ENCODE peak calls at places on chromosome 3, in ten cellular contexts. J is brain microvascular endothelial cell, S is left ventricle myocardium inferior, E is SK-N-SH, R is heart left ventricle, A is colonic mucosa, T is heart right ventricle, F is esophagus muscularis mucosa, V is psoas muscle, X is WERI-Rb-1. Y is an unnamed sample. For H3K36me3, the result is how much of the 10 kb centered on the place peaks cover.

GRCh38 chr3:42764561-42765295 is 8.3 kb downstream of the CCDC13 start:
- DNase-seq in F (no peak), T (no peak), E (no peak), X (no peak), J (no peak), V (no peak), S (no peak), A (peak), R (no peak), Y (no peak)

GRCh38 chr3:14127516-14128161 is 2.8 kb downstream of the TMEM43 start:
- DNase-seq in S (no peak), F (no peak), R (no peak), X (no peak), T (no peak), A (no peak), V (no peak), E (no peak), J (no peak), Y (no peak)

GRCh38 chr3:194900886-194901522 is 215.3 kb downstream of the FAM43A start:
- DNase-seq in F (peak), A (no peak), T (no peak), J (no peak), S (no peak), X (peak), V (no peak), R (no peak), E (no peak), Y (no peak)

GRCh38 chr3:71258116-71258515 is 325.4 kb downstream of the FOXP1 start:
- DNase-seq in J (peak), R (no peak), X (no peak), A (no peak), T (no peak), F (no peak), V (no peak), S (no peak), E (no peak), Y (no peak)

GRCh38 chr3:126557415-126557745 is 1.4 kb downstream of the C3orf22 start:
- DNase-seq in J (no peak), E (peak), R (no peak), V (no peak), T (no peak), A (peak), F (peak), X (peak), S (no peak), Y (no peak)

GRCh38 chr3:187967982-187968381 is 186.0 kb upstream of the LPP start:
- DNase-seq in J (no peak), S (no peak), T (no peak), R (no peak), F (no peak), X (no peak), A (no peak), E (no peak), V (no peak), Y (no peak)

GRCh38 chr3:13866406-13866965 is 13.4 kb downstream of the WNT7A start:
- DNase-seq in X (no peak), T (no peak), R (no peak), F (no peak), S (no peak), J (no peak), E (no peak), A (no peak), V (no peak), Y (no peak)

GRCh38 chr3:142614059-142614626 is 17.9 kb downstream of the PLS1 start:
- DNase-seq in F (no peak), J (no peak), X (no peak), R (no peak), S (no peak), E (no peak), A (no peak), V (no peak), T (no peak), Y (no peak)

GRCh38 chr3:142210144-142210543 is 15.2 kb downstream of the GK5 start:
- DNase-seq in E (no peak), X (no peak), F (no peak), T (no peak), R (no peak), S (no peak), A (no peak), J (no peak), V (no peak), Y (no peak)

GRCh38 chr3:110420158-110420641 is 651.4 kb upstream of the NECTIN3 start:
- DNase-seq in J (peak), E (no peak), V (no peak), X (no peak), T (no peak), A (no peak), F (no peak), S (no peak), R (no peak), Y (no peak)

GRCh38 chr3:194824676-194825075 is 139.0 kb downstream of the FAM43A start:
- DNase-seq in E (no peak), R (peak), X (no peak), F (no peak), T (peak), J (peak), V (peak), S (peak), A (no peak), Y (no peak)

GRCh38 chr3:48467110-48467454 is 20.5 kb downstream of the ATRIP start:
- DNase-seq in T (no peak), R (no peak), J (no peak), V (no peak), A (no peak), F (no peak), S (no peak), E (peak), X (no peak), Y (no peak)

GRCh38 chr3:44887101-44887500 is 12.7 kb downstream of the TGM4 start:
- DNase-seq in S (no peak), J (no peak), X (no peak), F (no peak), A (no peak), V (no peak), E (no peak), T (no peak), R (no peak), Y (no peak)

GRCh38 chr3:171266034-171266805 is 194.0 kb downstream of the TNIK start:
- DNase-seq in F (no peak), T (no peak), S (no peak), A (no peak), V (no peak), X (no peak), R (no peak), J (no peak), E (no peak), Y (no peak)

GRCh38 chr3:115989927-115990326 is 366.6 kb downstream of the GAP43 start:
- DNase-seq in S (no peak), F (no peak), R (no peak), E (no peak), T (no peak), A (no peak), J (peak), X (no peak), V (no peak), Y (no peak)

DNA sequence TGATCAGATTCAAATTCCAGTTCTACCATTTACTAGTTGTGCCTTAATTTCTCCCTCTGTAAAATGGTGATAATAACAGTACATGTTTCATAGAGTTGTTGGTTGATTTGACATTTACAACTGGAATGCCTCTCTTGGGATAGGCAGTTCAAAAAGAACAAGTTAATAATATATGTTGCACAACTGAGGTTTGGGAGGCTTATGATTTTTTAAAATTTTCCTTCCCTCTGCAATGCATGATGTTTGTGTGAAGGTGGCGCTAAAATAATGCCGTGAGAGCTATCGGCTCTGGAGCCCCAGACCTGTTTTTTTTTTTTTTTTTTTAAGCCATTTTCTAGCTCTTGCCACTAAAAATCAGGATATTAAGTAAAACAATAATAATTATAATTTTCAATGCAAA is 18.6 kb downstream of the DNAJB11 start:
- DNase-seq in R (no peak), X (no peak), J (no peak), T (no peak), V (no peak), F (no peak), S (no peak), E (no peak), A (no peak), Y (no peak)
- TF ChIP-seq CTCF in R (peak), X (peak), J (peak), T (peak), V (no peak), F (no peak), S (peak), E (peak), A (peak), Y (peak)

DNA sequence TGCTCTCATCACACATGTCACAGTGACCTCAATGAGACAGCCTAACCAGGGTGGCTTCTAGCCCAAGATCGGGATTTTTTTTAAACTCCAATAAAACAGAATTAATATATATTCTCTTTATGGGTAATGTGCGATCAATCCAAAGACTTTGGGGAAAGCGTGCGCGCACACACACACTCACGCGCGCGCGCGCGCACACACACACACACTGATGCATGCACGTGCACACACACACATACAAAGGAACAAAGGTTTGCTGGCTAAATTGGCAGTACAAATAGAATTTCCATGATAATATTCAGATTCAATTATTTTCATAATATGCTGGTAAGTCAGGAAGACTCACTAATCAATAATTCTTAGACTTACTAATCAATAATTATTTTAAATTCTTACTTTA is 19.3 kb downstream of the IL17RD start:
- DNase-seq in T (no peak), A (no peak), F (no peak), V (no peak), S (no peak), J (no peak), E (no peak), X (no peak), R (no peak), Y (no peak)
- H3K4me3 ChIP-seq in T (no peak), A (no peak), F (no peak), V (no peak), S (no peak), J (no peak), E (no peak), X (no peak), R (no peak), Y (no peak)

GRCh38 chr3:9687514-9687913 is 16.1 kb upstream of the CPNE9 start:
- DNase-seq in V (no peak), F (no peak), A (no peak), X (no peak), E (no peak), J (no peak), R (no peak), S (no peak), T (no peak), Y (no peak)

GRCh38 chr3:9682123-9682522 is 21.5 kb upstream of the CPNE9 start:
- DNase-seq in E (no peak), S (no peak), T (no peak), A (no peak), R (no peak), X (no peak), J (no peak), V (no peak), F (no peak), Y (no peak)

GRCh38 chr3:9686050-9686384 is 17.6 kb upstream of the CPNE9 start:
- DNase-seq in V (no peak), R (no peak), X (no peak), A (no peak), F (no peak), T (no peak), J (no peak), E (no peak), S (no peak), Y (no peak)

GRCh38 chr3:9686703-9687102 is 16.9 kb upstream of the CPNE9 start:
- DNase-seq in J (no peak), R (no peak), S (no peak), A (no peak), T (no peak), F (no peak), E (no peak), X (no peak), V (no peak), Y (no peak)

GRCh38 chr3:9685216-9686049 is 18.2 kb upstream of the CPNE9 start:
- DNase-seq in S (no peak), F (no peak), V (no peak), T (no peak), X (no peak), R (no peak), E (no peak), J (no peak), A (no peak), Y (no peak)
- H3K36me3 ChIP-seq in S (half or more), F (half or more), V (half or more), T (under half), X (under half), R (half or more), E (under half), J (half or more), A (under half), Y (half or more)

DNA sequence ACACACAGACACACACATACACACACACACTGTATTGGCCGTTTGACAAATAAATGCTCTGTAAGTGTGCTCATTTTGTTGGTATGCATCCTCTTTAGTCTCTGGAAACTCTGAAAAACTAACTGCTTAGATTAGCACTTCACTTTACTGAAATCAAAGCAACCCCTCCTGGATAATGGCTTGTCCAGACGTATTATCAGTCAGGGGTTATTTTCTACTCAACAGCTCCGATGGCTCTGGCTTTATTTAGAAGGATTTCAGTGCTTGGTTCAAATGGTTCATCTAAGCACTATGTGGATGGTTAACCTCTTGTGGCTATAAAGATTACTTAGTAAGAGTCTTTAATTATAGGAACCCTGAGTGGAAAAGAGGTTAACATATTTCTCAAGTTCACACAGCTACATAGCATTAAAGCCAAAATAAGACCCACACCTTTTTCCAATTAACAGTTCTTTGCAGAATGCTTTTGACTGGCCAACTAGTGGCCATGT is 516.1 kb upstream of the NAALADL2 start:
- DNase-seq in A (no peak), X (no peak), J (peak), V (no peak), F (no peak), T (no peak), R (no peak), S (no peak), E (no peak), Y (no peak)
- TF ChIP-seq CTCF in A (no peak), X (no peak), J (no peak), V (no peak), F (no peak), T (no peak), R (no peak), S (no peak), E (no peak), Y (no peak)

DNA sequence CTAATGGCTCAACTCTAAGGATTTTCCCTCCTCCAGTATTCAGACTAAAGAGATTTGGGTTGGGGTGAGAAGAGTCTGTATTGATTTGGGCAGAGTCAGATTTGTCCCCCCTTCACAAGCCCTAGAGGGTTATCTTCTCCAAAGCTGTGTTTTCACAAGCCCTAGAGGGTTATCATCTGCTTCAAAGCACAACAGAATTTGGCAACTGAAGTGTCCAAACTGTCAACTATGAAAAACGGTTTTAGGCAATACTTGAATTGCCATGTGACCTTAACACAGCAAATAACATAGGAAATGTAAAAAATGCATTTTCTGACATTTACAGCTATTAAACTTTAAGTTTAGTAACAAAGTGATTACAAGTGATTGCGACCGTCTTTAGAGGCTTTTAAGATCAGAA is 119.9 kb downstream of the IMPG2 start:
- DNase-seq in V (no peak), R (no peak), J (no peak), S (no peak), X (no peak), A (no peak), F (peak), E (no peak), T (no peak), Y (no peak)
- H3K4me3 ChIP-seq in V (no peak), R (no peak), J (no peak), S (no peak), X (no peak), A (no peak), F (no peak), E (no peak), T (no peak), Y (no peak)

DNA sequence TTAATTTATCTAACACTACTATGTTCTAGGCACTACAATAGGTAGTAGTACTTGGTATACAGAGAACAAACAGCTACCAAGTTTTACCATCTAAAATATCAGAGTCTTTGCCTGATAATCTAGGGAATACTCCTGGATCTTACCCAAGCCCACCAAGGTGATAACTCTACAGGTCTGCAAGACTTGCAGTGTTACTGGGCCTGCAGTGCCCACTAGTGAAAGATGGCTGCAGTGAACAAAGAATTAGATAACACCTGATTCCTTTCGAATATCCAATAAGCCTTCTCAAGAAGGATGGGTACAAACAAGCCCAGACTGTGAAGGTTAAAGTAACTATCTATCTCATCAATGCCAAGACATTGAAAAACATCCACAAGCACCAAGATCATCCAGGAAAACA is 317.0 kb upstream of the DCBLD2 start:
- DNase-seq in F (no peak), V (no peak), T (no peak), S (no peak), A (no peak), R (no peak), E (no peak), X (no peak), J (no peak), Y (no peak)
- H3K36me3 ChIP-seq in F (under half), V (under half), T (under half), S (under half), A (under half), R (under half), E (under half), X (under half), J (under half), Y (under half)

DNA sequence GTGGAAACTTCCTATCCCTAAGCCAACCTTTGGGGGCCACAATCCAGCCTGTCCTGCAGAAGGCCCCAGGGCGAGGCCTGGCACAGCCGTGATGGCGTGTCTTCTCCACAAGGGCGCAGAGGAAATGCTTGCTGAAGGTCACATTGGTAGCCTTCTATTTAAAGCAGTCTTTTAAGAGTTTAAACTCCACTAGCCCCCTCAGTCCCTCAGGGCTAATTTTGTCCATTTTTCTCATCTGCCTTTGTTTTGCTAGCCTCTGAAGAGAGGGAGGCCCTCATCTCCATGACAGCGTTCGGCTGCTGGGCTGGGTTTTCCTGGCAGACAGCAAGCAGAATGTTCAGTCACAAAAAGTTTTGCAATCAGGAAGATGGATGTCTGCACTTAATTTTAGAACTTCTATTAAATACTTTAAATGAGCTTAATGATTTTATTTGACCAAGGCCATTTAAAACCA is 40.8 kb downstream of the RARB start:
- DNase-seq in E (peak), R (peak), T (peak), S (peak), V (peak), A (peak), X (no peak), F (no peak), J (peak), Y (no peak)
- TF ChIP-seq CTCF in E (peak), R (peak), T (peak), S (peak), V (peak), A (no peak), X (peak), F (peak), J (peak), Y (no peak)

DNA sequence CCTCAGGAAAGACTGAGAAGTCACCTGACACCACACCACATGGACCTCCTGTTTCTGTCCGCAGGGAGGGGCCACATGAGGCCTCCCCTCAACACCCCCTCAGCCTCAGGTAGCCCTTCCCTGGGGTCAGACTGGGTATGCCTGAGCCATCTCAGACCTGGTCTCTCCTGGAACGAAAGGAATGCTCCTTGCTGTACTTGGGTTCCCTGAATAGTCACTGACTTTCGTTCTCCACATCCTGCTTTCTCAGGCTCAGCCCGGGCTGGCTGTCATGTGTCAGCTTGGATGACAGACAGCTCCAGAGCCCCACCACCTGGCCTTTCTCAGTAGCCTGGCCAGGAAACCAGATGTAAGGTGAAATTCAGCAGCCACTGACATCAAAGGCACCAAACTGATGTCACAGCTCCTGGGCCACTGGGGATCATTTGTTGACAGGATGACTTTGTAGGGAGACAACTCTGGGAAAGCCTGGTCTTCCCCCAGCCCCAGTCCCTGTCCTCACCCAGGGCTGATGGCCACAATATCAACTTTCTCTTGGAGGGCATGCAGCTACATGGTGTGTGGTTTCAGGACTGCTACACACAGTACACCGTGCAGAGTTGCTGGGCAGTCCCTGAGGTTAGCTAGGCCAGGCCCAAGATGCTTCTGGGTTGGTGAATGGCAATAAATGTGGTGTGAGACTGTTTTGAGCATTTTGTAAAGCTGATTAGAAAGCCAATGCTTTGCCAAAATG is 141.4 kb upstream of the MRPS22 start:
- DNase-seq in T (peak), S (no peak), F (peak), R (no peak), X (peak), E (peak), V (no peak), J (no peak), A (peak), Y (peak)
- H3K4me3 ChIP-seq in T (no peak), S (no peak), F (no peak), R (no peak), X (no peak), E (no peak), V (no peak), J (no peak), A (no peak), Y (no peak)